ENCODE peak calls at places on chromosome 16, in five cellular contexts. Z is stimulated activated CD4-positive, alpha-beta T cell treated with anti-CD3 and anti-CD28 coated beads, Interleukin-2, amount 100 ng/mL, for 48 hours; H is effector memory CD8-positive, alpha-beta T cell; B is COR-L47; K is AG08395. U is an unnamed sample.

GRCh38 chr16:57753448-57754353 is 18.1 kb downstream of the KATNB1 start:
- DNase-seq in H (no peak), Z (no peak), K (no peak), B (no peak), U (no peak)

GRCh38 chr16:49464877-49465504 is 91.4 kb downstream of the C16orf78 start:
- DNase-seq in H (no peak), Z (no peak), B (no peak), K (no peak), U (no peak)

GRCh38 chr16:19559242-19559910 is 3.9 kb downstream of the VPS35L start:
- DNase-seq in Z (peak), K (peak), B (peak), H (peak), U (peak)

GRCh38 chr16:50035468-50035992 is 10.5 kb downstream of the CNEP1R1 start:
- DNase-seq in Z (no peak), H (no peak), B (no peak), K (no peak), U (no peak)

GRCh38 chr16:49828545-49829267 is 27.2 kb downstream of the ZNF423 start:
- DNase-seq in H (no peak), Z (no peak), K (no peak), B (no peak), U (no peak)

GRCh38 chr16:51465026-51465425 is 314.0 kb upstream of the SALL1 start:
- DNase-seq in Z (no peak), B (no peak), H (no peak), K (peak), U (no peak)

GRCh38 chr16:14285542-14286380 is 214.6 kb downstream of the MRTFB start:
- DNase-seq in Z (peak), H (peak), K (peak), B (peak), U (peak)

GRCh38 chr16:83215417-83216001 is 588.7 kb downstream of the CDH13 start:
- DNase-seq in K (peak), H (peak), Z (peak), B (no peak), U (peak)

GRCh38 chr16:50933257-50933656 is 191.4 kb downstream of the CYLD start:
- DNase-seq in K (no peak), B (no peak), H (no peak), Z (no peak), U (no peak)

GRCh38 chr16:67246081-67246944 is 968 bp downstream of the FHOD1 start:
- DNase-seq in H (peak), K (peak), B (peak), Z (no peak), U (peak)

GRCh38 chr16:85423186-85423550 is 190.0 kb upstream of the GSE1 start:
- DNase-seq in Z (no peak), K (no peak), H (no peak), B (no peak), U (no peak)

GRCh38 chr16:23182675-23183485 is at the start of gene SCNN1G:
- DNase-seq in H (no peak), K (no peak), B (no peak), Z (no peak), U (no peak)

GRCh38 chr16:9318764-9319163 is 227.3 kb downstream of the HAPSTR1 start:
- DNase-seq in Z (no peak), K (no peak), B (no peak), H (no peak), U (no peak)

GRCh38 chr16:85888405-85889331 is 10.3 kb upstream of the IRF8 start:
- DNase-seq in B (no peak), Z (no peak), K (peak), H (peak), U (peak)

GRCh38 chr16:83473109-83473508 is 334.7 kb upstream of the HSBP1 start:
- DNase-seq in B (no peak), Z (no peak), H (no peak), K (peak), U (no peak)

GRCh38 chr16:56615353-56615752 is 7.0 kb downstream of the MT2A start:
- DNase-seq in Z (no peak), H (no peak), K (no peak), B (no peak), U (no peak)

GRCh38 chr16:73231379-73231778 is 183.5 kb upstream of the ZFHX3 start:
- DNase-seq in K (no peak), H (no peak), Z (no peak), B (no peak), U (no peak)

GRCh38 chr16:6643083-6643686 is 689.5 kb upstream of the RBFOX1 start:
- DNase-seq in H (peak), Z (peak), B (peak), K (peak), U (no peak)

GRCh38 chr16:56111100-56111499 is 80.2 kb upstream of the GNAO1 start:
- DNase-seq in Z (no peak), K (no peak), B (no peak), H (no peak), U (no peak)

U was measured in immature natural killer cell.